ENCODE peak calls at places on chromosomes 16 and 17, in seven cellular contexts. Y is activated CD4-positive, alpha-beta T cell treated with anti-CD3 and anti-CD28 coated beads for 24 hours; L is GM20000; B is islet precursor cell; A is RCC 7860; E is activated T-cell treated with anti-CD3 and anti-CD28 coated beads, Interleukin-2, amount 50 U/mL, for 72 hours; P is Daoy. T is an unnamed sample.

GRCh38 chr17:79699386-79700036 is 31.2 kb upstream of the ENPP7 start:
- DNase-seq in Y (no peak), L (no peak), B (no peak), A (no peak), E (no peak), P (no peak), T (no peak)

GRCh38 chr17:75754378-75755204 is 10.4 kb downstream of the GALK1 start:
- DNase-seq in Y (no peak), L (no peak), B (no peak), A (peak), E (no peak), P (no peak), T (no peak)

GRCh38 chr17:29124135-29124930 is 55.9 kb downstream of the MYO18A start:
- DNase-seq in Y (no peak), L (peak), B (peak), A (peak), E (peak), P (peak), T (peak)

GRCh38 chr17:64538508-64539120 is 31.8 kb downstream of the CEP95 start:
- DNase-seq in Y (no peak), L (no peak), B (no peak), A (no peak), E (no peak), P (no peak), T (no peak)

GRCh38 chr17:46010597-46011186 is 11.6 kb downstream of the STH start:
- DNase-seq in Y (no peak), L (no peak), B (peak), A (no peak), E (no peak), P (no peak), T (no peak)

GRCh38 chr16:80462902-80463301 is 77.9 kb upstream of the DYNLRB2 start:
- DNase-seq in Y (no peak), L (no peak), B (no peak), A (no peak), E (no peak), P (no peak), T (no peak)

GRCh38 chr17:28057731-28058246 is 15.3 kb downstream of the NLK start:
- DNase-seq in Y (no peak), L (peak), B (no peak), A (peak), E (no peak), P (no peak), T (no peak)

GRCh38 chr17:12342609-12343248 is 322.1 kb downstream of the MAP2K4 start:
- DNase-seq in Y (peak), L (peak), B (peak), A (no peak), E (no peak), P (peak), T (no peak)

GRCh38 chr16:2687531-2688308 is 5.4 kb downstream of the KCTD5 start:
- DNase-seq in Y (no peak), L (no peak), B (no peak), A (no peak), E (no peak), P (no peak), T (no peak)

GRCh38 chr17:74126179-74126900 is 77.1 kb upstream of the RPL38 start:
- DNase-seq in Y (no peak), L (no peak), B (peak), A (no peak), E (no peak), P (peak), T (no peak)

GRCh38 chr17:76384987-76385891 is 830 bp downstream of the SPHK1 start:
- DNase-seq in Y (peak), L (peak), B (peak), A (peak), E (peak), P (peak), T (peak)

GRCh38 chr17:44105941-44106340 is 17.5 kb downstream of the HDAC5 start:
- DNase-seq in Y (no peak), L (no peak), B (no peak), A (no peak), E (no peak), P (no peak), T (no peak)

GRCh38 chr17:73564856-73565255 is 79.4 kb downstream of the SDK2 start:
- DNase-seq in Y (no peak), L (no peak), B (no peak), A (no peak), E (no peak), P (no peak), T (no peak)

GRCh38 chr16:66359012-66359411 is 7.5 kb upstream of the CDH5 start:
- DNase-seq in Y (no peak), L (no peak), B (no peak), A (peak), E (no peak), P (peak), T (no peak)